ENCODE peak calls at places on chromosomes 6 and 20, in nine cellular contexts. O is T-helper 1 cell; Q is gastrocnemius medialis; C is T-helper 17 cell; G is left colon; K is ACHN; X is lung microvascular endothelial cell; F is stimulated activated CD4-positive, alpha-beta T cell treated with anti-CD3 and anti-CD28 coated beads, Interleukin-12 subunit alpha, Interleukin-12 subunit beta, amount 100 ng/mL, for 48 hours; D is GM13976. H is an unnamed sample.

GRCh38 chr6:33957391-33958207 is 153.8 kb upstream of the MLN start:
- DNase-seq in O (no peak), C (no peak), D (no peak), G (no peak), K (no peak), X (no peak), Q (no peak), F (no peak), H (no peak)

GRCh38 chr20:35489717-35490116 is 34.3 kb downstream of the CEP250 start:
- DNase-seq in F (no peak), D (no peak), Q (no peak), C (no peak), O (no peak), K (no peak), G (no peak), X (no peak), H (no peak)

GRCh38 chr20:63698739-63699465 is 2.5 kb downstream of the TNFRSF6B start:
- DNase-seq in O (no peak), Q (peak; percentile 59), D (peak; percentile 82), K (peak; percentile 82), C (no peak), G (no peak), X (peak; percentile 91), F (peak; percentile 59), H (peak; percentile 30)

GRCh38 chr20:56155625-56156024 is 92.9 kb upstream of the MC3R start:
- DNase-seq in X (no peak), G (no peak), Q (no peak), K (no peak), O (no peak), C (no peak), F (no peak), D (no peak), H (no peak)

GRCh38 chr20:38450412-38450975 is 15.4 kb upstream of the SNHG17 start:
- DNase-seq in C (no peak), Q (no peak), X (peak; percentile 91), F (no peak), G (no peak), O (no peak), D (no peak), K (no peak), H (no peak)

GRCh38 chr20:62791301-62792181 is 4.7 kb upstream of the MRGBP start:
- DNase-seq in C (peak; percentile 38), O (peak; percentile 47), F (peak; percentile 61), G (peak; percentile 80), Q (peak; percentile 61), K (peak; percentile 88), D (peak; percentile 84), X (peak; percentile 93), H (no peak)

GRCh38 chr6:71079707-71080106 is 122.8 kb upstream of the B3GAT2 start:
- DNase-seq in K (no peak), D (no peak), Q (no peak), C (no peak), F (no peak), X (no peak), G (no peak), O (no peak), H (no peak)

GRCh38 chr20:3836132-3836531 is 10.5 kb upstream of the MAVS start:
- DNase-seq in K (no peak), D (no peak), Q (no peak), F (no peak), C (no peak), X (no peak), O (no peak), G (no peak), H (no peak)

GRCh38 chr6:121506761-121507754 is 71.6 kb downstream of the GJA1 start:
- DNase-seq in X (no peak), D (no peak), F (no peak), K (peak; percentile 30), G (no peak), O (no peak), Q (peak; percentile 69), C (no peak), H (no peak)

GRCh38 chr6:148524509-148524908 is 181.9 kb downstream of the SASH1 start:
- DNase-seq in G (no peak), D (no peak), X (peak; percentile 84), F (no peak), Q (no peak), C (no peak), O (no peak), K (peak; percentile 51), H (no peak)

GRCh38 chr6:168368971-168369370 is 49.4 kb upstream of the DACT2 start:
- DNase-seq in X (no peak), K (no peak), Q (no peak), G (no peak), O (no peak), C (no peak), D (no peak), F (no peak), H (no peak)

GRCh38 chr20:62918830-62919229 is 7.5 kb downstream of the DIDO1 start:
- DNase-seq in X (no peak), D (no peak), K (no peak), C (no peak), G (peak; percentile 14), Q (no peak), O (peak; percentile 34), F (no peak), H (no peak)

GRCh38 chr20:21117521-21117920 is 8.4 kb upstream of the KIZ start:
- DNase-seq in F (no peak), C (no peak), K (no peak), X (no peak), Q (no peak), G (no peak), O (no peak), D (no peak), H (no peak)

GRCh38 chr6:159633196-159633595 is 59.8 kb downstream of the SOD2 start:
- DNase-seq in X (peak; percentile 36), Q (no peak), F (no peak), K (peak; percentile 43), G (no peak), C (no peak), O (no peak), D (peak; percentile 32), H (no peak)

GRCh38 chr20:58196402-58197184 is 31.9 kb downstream of the ANKRD60 start:
- DNase-seq in C (no peak), Q (no peak), G (no peak), K (no peak), D (no peak), F (no peak), X (no peak), O (no peak), H (no peak)

GRCh38 chr6:145704153-145704781 is 31.1 kb downstream of the EPM2A start:
- DNase-seq in Q (no peak), D (no peak), G (no peak), F (no peak), X (peak; percentile 41), K (peak; percentile 12), C (no peak), O (no peak), H (no peak)

GRCh38 chr6:37493047-37493995 is 6.4 kb downstream of the CCDC167 start:
- DNase-seq in Q (no peak), K (no peak), F (no peak), G (no peak), O (no peak), X (no peak), D (no peak), C (no peak), H (no peak)

GRCh38 chr20:53773792-53774371 is 180.2 kb upstream of the ZNF217 start:
- DNase-seq in G (no peak), Q (no peak), F (no peak), C (no peak), X (peak; percentile 91), K (peak; percentile 68), D (no peak), O (no peak), H (no peak)

GRCh38 chr20:24934716-24935115 is 14.4 kb upstream of the CST7 start:
- DNase-seq in G (no peak), Q (no peak), F (no peak), C (no peak), O (no peak), X (no peak), K (no peak), D (no peak), H (no peak)

GRCh38 chr20:676315-676937 is 824 bp upstream of the SCRT2 start:
- DNase-seq in O (no peak), D (no peak), C (no peak), K (no peak), G (no peak), F (no peak), X (no peak), Q (no peak), H (no peak)

GRCh38 chr6:53398541-53399344 is 50.0 kb upstream of the ELOVL5 start:
- DNase-seq in X (no peak), C (no peak), K (no peak), O (no peak), F (no peak), G (no peak), Q (no peak), D (no peak), H (no peak)

GRCh38 chr20:50191065-50191565 is 485 bp downstream of the CEBPB start:
- DNase-seq in Q (peak; percentile 46), G (peak; percentile 66), D (peak; percentile 60), K (peak; percentile 35), O (peak; percentile 47), F (peak; percentile 54), X (peak; percentile 44), C (peak; percentile 46), H (no peak)

GRCh38 chr6:165662041-165662491 is 975 bp downstream of the PDE10A start:
- DNase-seq in X (peak; percentile 8), D (peak; percentile 38), Q (no peak), C (no peak), K (peak; percentile 53), F (no peak), G (no peak), O (no peak), H (no peak)

GRCh38 chr20:57633945-57634491 is 13.8 kb upstream of the ZBP1 start:
- DNase-seq in X (no peak), Q (no peak), O (no peak), C (no peak), F (no peak), G (no peak), K (no peak), D (no peak), H (no peak)

GRCh38 chr20:3115190-3116107 is 30.9 kb upstream of the AVP start:
- DNase-seq in D (peak; percentile 84), X (peak; percentile 56), K (peak; percentile 61), G (no peak), C (no peak), Q (peak; percentile 39), O (no peak), F (no peak), H (peak; percentile 2)

GRCh38 chr6:36691011-36691410 is 6.6 kb upstream of the RAB44 start:
- DNase-seq in Q (no peak), F (no peak), D (no peak), G (no peak), K (no peak), X (no peak), O (no peak), C (no peak), H (no peak)

GRCh38 chr6:125477849-125478248 is 176.1 kb upstream of the HDDC2 start:
- DNase-seq in C (no peak), F (no peak), D (no peak), G (no peak), O (no peak), X (no peak), K (no peak), Q (no peak), H (no peak)

GRCh38 chr6:137821486-137821885 is 45.6 kb upstream of the TNFAIP3 start:
- DNase-seq in O (no peak), X (no peak), D (no peak), F (no peak), Q (no peak), C (no peak), K (no peak), G (no peak), H (no peak)

GRCh38 chr6:16961577-16961976 is 140.3 kb upstream of the STMND1 start:
- DNase-seq in G (no peak), O (no peak), C (no peak), Q (no peak), K (no peak), D (no peak), F (no peak), X (peak; percentile 35), H (no peak)

GRCh38 chr6:163296835-163297519 is 117.5 kb upstream of the QKI start:
- DNase-seq in C (no peak), X (no peak), Q (peak; percentile 69), F (no peak), O (no peak), K (no peak), D (no peak), G (no peak), H (no peak)

GRCh38 chr6:142301421-142302391 is at the start of gene ADGRG6:
- DNase-seq in X (peak; percentile 69), F (peak; percentile 30), C (no peak), O (no peak), Q (no peak), K (peak; percentile 59), G (peak; percentile 41), D (peak; percentile 57), H (no peak)

H was measured in GM12878.